ENCODE peak calls at places on chromosomes 4 and X, in four cellular contexts. One of them, this sample, is unnamed.

GRCh38 chr4:71460368-71460767 is 121.5 kb downstream of the SLC4A4 start:
- DNase-seq in neuronal stem cell: no peak
- DNase-seq in IMR-90: no peak
- DNase-seq in H9: no peak
- DNase-seq in this sample: no peak

GRCh38 chr4:1170805-1171305 is 1.5 kb downstream of the SPON2 start:
- DNase-seq in neuronal stem cell: no peak
- DNase-seq in IMR-90: no peak
- DNase-seq in H9: no peak
- DNase-seq in this sample: no peak

GRCh38 chrX:68492583-68492982 is 6.3 kb upstream of the YIPF6 start:
- DNase-seq in neuronal stem cell: no peak
- DNase-seq in IMR-90: no peak
- DNase-seq in H9: no peak
- DNase-seq in this sample: no peak

GRCh38 chrX:31500920-31501319 is 429.1 kb upstream of the FTHL17 start:
- DNase-seq in neuronal stem cell: no peak
- DNase-seq in IMR-90: peak; percentile 36
- DNase-seq in H9: no peak
- DNase-seq in this sample: no peak

GRCh38 chr4:169108303-169108702 is 98.2 kb upstream of the CBR4 start:
- DNase-seq in neuronal stem cell: no peak
- DNase-seq in IMR-90: no peak
- DNase-seq in H9: no peak
- DNase-seq in this sample: no peak

GRCh38 chr4:4339504-4340085 is 47.3 kb upstream of the NSG1 start:
- DNase-seq in neuronal stem cell: no peak
- DNase-seq in IMR-90: peak; percentile 13
- DNase-seq in H9: no peak
- DNase-seq in this sample: no peak

GRCh38 chr4:136750898-136751297 is 781.4 kb downstream of the PCDH18 start:
- DNase-seq in neuronal stem cell: no peak
- DNase-seq in IMR-90: peak; percentile 60
- DNase-seq in H9: no peak
- DNase-seq in this sample: no peak

GRCh38 chr4:36385951-36386561 is 104.6 kb downstream of the DTHD1 start:
- DNase-seq in neuronal stem cell: no peak
- DNase-seq in IMR-90: no peak
- DNase-seq in H9: no peak
- DNase-seq in this sample: no peak

GRCh38 chr4:38290360-38290759 is 330.2 kb downstream of the PTTG2 start:
- DNase-seq in neuronal stem cell: no peak
- DNase-seq in IMR-90: peak; percentile 70
- DNase-seq in H9: no peak
- DNase-seq in this sample: no peak

GRCh38 chrX:19643203-19643602 is 127.9 kb upstream of the MAP3K15 start:
- DNase-seq in neuronal stem cell: no peak
- DNase-seq in IMR-90: no peak
- DNase-seq in H9: no peak
- DNase-seq in this sample: no peak

GRCh38 chr4:70722199-70722791 is 531 bp downstream of the RUFY3 start:
- DNase-seq in neuronal stem cell: no peak
- DNase-seq in IMR-90: peak; percentile 83
- DNase-seq in H9: no peak
- DNase-seq in this sample: no peak

GRCh38 chr4:185710487-185710995 is 101.5 kb downstream of the SORBS2 start:
- DNase-seq in neuronal stem cell: no peak
- DNase-seq in IMR-90: no peak
- DNase-seq in H9: no peak
- DNase-seq in this sample: no peak

GRCh38 chrX:72060196-72060974 is 71.3 kb downstream of the RTL5 start:
- DNase-seq in neuronal stem cell: peak; percentile 60
- DNase-seq in IMR-90: peak; percentile 5
- DNase-seq in H9: peak; percentile 59
- DNase-seq in this sample: peak; percentile 52

GRCh38 chrX:476724-477075 is 90.0 kb upstream of the PPP2R3B start:
- DNase-seq in neuronal stem cell: no peak
- DNase-seq in IMR-90: no peak
- DNase-seq in H9: no peak
- DNase-seq in this sample: no peak

GRCh38 chrX:85114171-85114570 is 110.5 kb downstream of the APOOL start:
- DNase-seq in neuronal stem cell: no peak
- DNase-seq in IMR-90: no peak
- DNase-seq in H9: no peak
- DNase-seq in this sample: no peak

GRCh38 chr4:100362363-100362762 is 155.5 kb downstream of the EMCN start:
- DNase-seq in neuronal stem cell: no peak
- DNase-seq in IMR-90: peak; percentile 73
- DNase-seq in H9: no peak
- DNase-seq in this sample: no peak

GRCh38 chr4:39510348-39510929 is 16.8 kb downstream of the UGDH start:
- DNase-seq in neuronal stem cell: no peak
- DNase-seq in IMR-90: no peak
- DNase-seq in H9: no peak
- DNase-seq in this sample: no peak

GRCh38 chrX:17627026-17627425 is 110.3 kb upstream of the SCML1 start:
- DNase-seq in neuronal stem cell: no peak
- DNase-seq in IMR-90: no peak
- DNase-seq in H9: no peak
- DNase-seq in this sample: no peak

GRCh38 chr4:89056953-89057398 is at the start of gene FAM13A:
- DNase-seq in neuronal stem cell: peak; percentile 80
- DNase-seq in IMR-90: peak; percentile 97
- DNase-seq in H9: peak; percentile 89
- DNase-seq in this sample: peak; percentile 60

GRCh38 chr4:105135746-105136145 is 10.9 kb upstream of the TET2 start:
- DNase-seq in neuronal stem cell: no peak
- DNase-seq in IMR-90: no peak
- DNase-seq in H9: no peak
- DNase-seq in this sample: no peak

GRCh38 chr4:173333658-173334084 is 487 bp downstream of the HMGB2 start:
- DNase-seq in neuronal stem cell: peak; percentile 41
- DNase-seq in IMR-90: peak; percentile 19
- DNase-seq in H9: peak; percentile 36
- DNase-seq in this sample: no peak

GRCh38 chr4:15653430-15653829 is 1.7 kb downstream of the FBXL5 start:
- DNase-seq in neuronal stem cell: no peak
- DNase-seq in IMR-90: no peak
- DNase-seq in H9: no peak
- DNase-seq in this sample: no peak

GRCh38 chr4:4794421-4794820 is 65.0 kb upstream of the MSX1 start:
- DNase-seq in neuronal stem cell: no peak
- DNase-seq in IMR-90: no peak
- DNase-seq in H9: no peak
- DNase-seq in this sample: no peak

GRCh38 chr4:108725457-108725856 is 37.4 kb downstream of the ETNPPL start:
- DNase-seq in neuronal stem cell: peak; percentile 8
- DNase-seq in IMR-90: no peak
- DNase-seq in H9: no peak
- DNase-seq in this sample: no peak

GRCh38 chrX:143466130-143466529 is 51.1 kb downstream of the SPANXN3 start:
- DNase-seq in neuronal stem cell: no peak
- DNase-seq in IMR-90: no peak
- DNase-seq in H9: no peak
- DNase-seq in this sample: no peak

GRCh38 chr4:14580061-14580460 is 422.2 kb upstream of the CPEB2 start:
- DNase-seq in neuronal stem cell: no peak
- DNase-seq in IMR-90: no peak
- DNase-seq in H9: no peak
- DNase-seq in this sample: no peak

GRCh38 chr4:4421356-4421755 is 34.5 kb downstream of the NSG1 start:
- DNase-seq in neuronal stem cell: no peak
- DNase-seq in IMR-90: no peak
- DNase-seq in H9: no peak
- DNase-seq in this sample: peak; percentile 28

GRCh38 chr4:158630893-158631292 is 40.8 kb downstream of the C4orf46 start:
- DNase-seq in neuronal stem cell: no peak
- DNase-seq in IMR-90: peak; percentile 59
- DNase-seq in H9: no peak
- DNase-seq in this sample: no peak

GRCh38 chr4:38275331-38275821 is 315.2 kb downstream of the PTTG2 start:
- DNase-seq in neuronal stem cell: no peak
- DNase-seq in IMR-90: no peak
- DNase-seq in H9: no peak
- DNase-seq in this sample: no peak

GRCh38 chr4:17366496-17366895 is 145.4 kb downstream of the QDPR start:
- DNase-seq in neuronal stem cell: no peak
- DNase-seq in IMR-90: no peak
- DNase-seq in H9: no peak
- DNase-seq in this sample: no peak

GRCh38 chr4:138111462-138112000 is 130.6 kb downstream of the SLC7A11 start:
- DNase-seq in neuronal stem cell: no peak
- DNase-seq in IMR-90: peak; percentile 29
- DNase-seq in H9: peak; percentile 54
- DNase-seq in this sample: peak; percentile 49

GRCh38 chrX:130075768-130076167 is 34.5 kb downstream of the ELF4 start:
- DNase-seq in neuronal stem cell: no peak
- DNase-seq in IMR-90: no peak
- DNase-seq in H9: no peak
- DNase-seq in this sample: no peak

GRCh38 chr4:139555705-139556070 is 331 bp downstream of the SETD7 start:
- DNase-seq in neuronal stem cell: no peak
- DNase-seq in IMR-90: no peak
- DNase-seq in H9: no peak
- DNase-seq in this sample: no peak
- H2BK15ac ChIP-seq in neuronal stem cell: no peak overlapping the region
- H2BK15ac ChIP-seq in IMR-90: no peak overlapping the region
- H2BK15ac ChIP-seq in H9: no peak overlapping the region
- H2BK15ac ChIP-seq in this sample: peak overlapping the region; percentile 46

GRCh38 chr4:75249739-75250138 is 264.5 kb downstream of the RCHY1 start:
- DNase-seq in neuronal stem cell: no peak
- DNase-seq in IMR-90: no peak
- DNase-seq in H9: no peak
- DNase-seq in this sample: no peak

GRCh38 chr4:75248770-75249467 is 265.3 kb downstream of the RCHY1 start:
- DNase-seq in neuronal stem cell: no peak
- DNase-seq in IMR-90: no peak
- DNase-seq in H9: no peak
- DNase-seq in this sample: no peak

GRCh38 chr4:75243570-75243969 is 270.6 kb downstream of the RCHY1 start:
- DNase-seq in neuronal stem cell: no peak
- DNase-seq in IMR-90: no peak
- DNase-seq in H9: no peak
- DNase-seq in this sample: no peak

GRCh38 chr4:75244325-75244724 is 269.9 kb downstream of the RCHY1 start:
- DNase-seq in neuronal stem cell: no peak
- DNase-seq in IMR-90: no peak
- DNase-seq in H9: no peak
- DNase-seq in this sample: no peak
- H2BK15ac ChIP-seq in neuronal stem cell: no peak overlapping the region
- H2BK15ac ChIP-seq in IMR-90: no peak overlapping the region
- H2BK15ac ChIP-seq in H9: no peak overlapping the region
- H2BK15ac ChIP-seq in this sample: no peak overlapping the region

GRCh38 chr4:176588436-176588835 is 204.3 kb downstream of the VEGFC start:
- DNase-seq in neuronal stem cell: no peak
- DNase-seq in IMR-90: no peak
- DNase-seq in H9: no peak
- DNase-seq in this sample: no peak

GRCh38 chr4:176584031-176584430 is 208.7 kb downstream of the VEGFC start:
- DNase-seq in neuronal stem cell: no peak
- DNase-seq in IMR-90: peak; percentile 20
- DNase-seq in H9: no peak
- DNase-seq in this sample: no peak

GRCh38 chr4:176583278-176583677 is 209.4 kb downstream of the VEGFC start:
- DNase-seq in neuronal stem cell: no peak
- DNase-seq in IMR-90: no peak
- DNase-seq in H9: no peak
- DNase-seq in this sample: no peak

GRCh38 chr4:176592976-176593375 is 199.7 kb downstream of the VEGFC start:
- DNase-seq in neuronal stem cell: no peak
- DNase-seq in IMR-90: no peak
- DNase-seq in H9: no peak
- DNase-seq in this sample: no peak

GRCh38 chr4:176587920-176588319 is 204.8 kb downstream of the VEGFC start:
- DNase-seq in neuronal stem cell: no peak
- DNase-seq in IMR-90: peak; percentile 83
- DNase-seq in H9: no peak
- DNase-seq in this sample: no peak
- H2BK15ac ChIP-seq in neuronal stem cell: no peak overlapping the region
- H2BK15ac ChIP-seq in IMR-90: no peak overlapping the region
- H2BK15ac ChIP-seq in H9: no peak overlapping the region
- H2BK15ac ChIP-seq in this sample: no peak overlapping the region

GRCh38 chr4:152041304-152041703 is 280.5 kb upstream of the GATB start:
- DNase-seq in neuronal stem cell: no peak
- DNase-seq in IMR-90: no peak
- DNase-seq in H9: no peak
- DNase-seq in this sample: no peak
- H2BK15ac ChIP-seq in neuronal stem cell: no peak overlapping the region
- H2BK15ac ChIP-seq in IMR-90: no peak overlapping the region
- H2BK15ac ChIP-seq in H9: no peak overlapping the region
- H2BK15ac ChIP-seq in this sample: no peak overlapping the region

DNA sequence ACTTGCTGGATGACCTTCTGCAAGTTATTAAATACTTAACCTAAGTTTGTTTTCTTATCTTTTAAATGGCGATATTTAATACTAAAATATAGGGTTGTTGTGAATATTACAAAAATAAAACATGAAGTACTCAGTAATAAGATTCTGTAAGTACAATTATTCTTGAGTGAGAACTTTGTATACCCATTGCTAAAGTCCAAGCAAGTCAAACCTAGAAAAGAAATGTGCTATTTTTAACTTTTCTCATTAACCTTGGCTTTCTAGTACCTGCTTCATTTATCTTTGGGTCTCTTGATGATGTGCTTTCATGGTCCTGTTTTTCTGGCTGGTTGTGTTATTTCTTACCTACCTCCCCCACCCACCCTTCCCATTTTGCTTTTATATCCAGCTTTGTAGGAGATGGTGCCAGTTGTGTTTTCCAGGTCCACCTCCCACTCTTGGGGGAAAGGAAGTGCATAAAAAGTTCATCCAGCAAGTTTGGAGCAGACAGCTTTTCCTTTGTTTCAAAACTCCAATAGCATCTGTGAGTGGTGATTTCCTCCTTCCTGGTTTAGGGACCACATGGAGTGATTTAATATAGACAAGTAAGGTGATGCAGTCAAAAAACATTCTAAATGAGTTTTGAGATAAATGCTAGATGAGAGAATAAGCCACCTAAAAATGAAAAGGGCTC is 7.5 kb upstream of the CXCL8 start:
- DNase-seq in neuronal stem cell: no peak
- DNase-seq in IMR-90: no peak
- DNase-seq in H9: no peak
- DNase-seq in this sample: no peak
- H2BK15ac ChIP-seq in neuronal stem cell: no peak overlapping the region
- H2BK15ac ChIP-seq in IMR-90: peak overlapping the region; percentile 78
- H2BK15ac ChIP-seq in H9: no peak overlapping the region
- H2BK15ac ChIP-seq in this sample: no peak overlapping the region

This sample was measured in H1.